ENCODE peak calls at places on chromosomes 13 and 19, in seven cellular contexts. S, A, B, V, Y, Z and O are unnamed samples.

GRCh38 chr19:16814526-16815100 is 14.6 kb upstream of the SIN3B start:
- DNase-seq in S (peak; percentile 37), A (peak; percentile 53), B (no peak), V (no peak), Y (no peak), Z (no peak), O (no peak)

GRCh38 chr19:55212447-55212846 is 3.1 kb upstream of the PTPRH start:
- DNase-seq in S (peak; percentile 17), A (no peak), B (no peak), V (peak; percentile 30), Y (no peak), Z (no peak), O (peak; percentile 40)

GRCh38 chr13:28819046-28819747 is 942 bp upstream of the MTUS2 start:
- DNase-seq in S (no peak), A (peak; percentile 30), B (no peak), V (peak; percentile 6), Y (no peak), Z (no peak), O (no peak)

GRCh38 chr19:5356918-5357317 is 16.3 kb upstream of the PTPRS start:
- DNase-seq in S (peak; percentile 64), A (no peak), B (no peak), V (no peak), Y (no peak), Z (no peak), O (no peak)

GRCh38 chr19:17332677-17333581 is 1.7 kb downstream of the ANO8 start:
- DNase-seq in S (peak; percentile 56), A (peak; percentile 58), B (no peak), V (peak; percentile 60), Y (no peak), Z (no peak), O (no peak)

GRCh38 chr19:54379187-54379678 is 14.5 kb upstream of the LAIR1 start:
- DNase-seq in S (no peak), A (no peak), B (no peak), V (no peak), Y (no peak), Z (no peak), O (no peak)

GRCh38 chr13:114235697-114236096 is 1.0 kb downstream of the CDC16 start:
- DNase-seq in S (no peak), A (no peak), B (no peak), V (peak; percentile 13), Y (no peak), Z (no peak), O (no peak)

GRCh38 chr13:99911965-99912566 is 59.5 kb downstream of the ZIC5 start:
- DNase-seq in S (no peak), A (no peak), B (no peak), V (no peak), Y (no peak), Z (no peak), O (no peak)

GRCh38 chr13:41060723-41061074 is 610 bp upstream of the WBP4 start:
- DNase-seq in S (peak; percentile 74), A (peak; percentile 81), B (no peak), V (peak; percentile 85), Y (peak; percentile 63), Z (no peak), O (peak; percentile 59)

GRCh38 chr19:3746371-3747056 is 15.0 kb downstream of the APBA3 start:
- DNase-seq in S (no peak), A (no peak), B (no peak), V (no peak), Y (no peak), Z (no peak), O (no peak)

GRCh38 chr19:610801-611505 is 21.3 kb downstream of the HCN2 start:
- DNase-seq in S (peak; percentile 93), A (peak; percentile 91), B (no peak), V (peak; percentile 29), Y (no peak), Z (peak; percentile 21), O (no peak)

GRCh38 chr13:34467450-34468083 is 474.5 kb upstream of the NBEA start:
- DNase-seq in S (no peak), A (no peak), B (no peak), V (no peak), Y (no peak), Z (no peak), O (no peak)

GRCh38 chr13:74329978-74330377 is 195.8 kb upstream of the KLF12 start:
- DNase-seq in S (peak; percentile 55), A (no peak), B (no peak), V (no peak), Y (no peak), Z (no peak), O (no peak)

GRCh38 chr19:5585461-5586299 is 17.9 kb upstream of the TINCR start:
- DNase-seq in S (no peak), A (peak; percentile 31), B (no peak), V (peak; percentile 46), Y (no peak), Z (no peak), O (no peak)

GRCh38 chr13:47094734-47095434 is 198.0 kb upstream of the HTR2A start:
- DNase-seq in S (no peak), A (no peak), B (no peak), V (no peak), Y (no peak), Z (no peak), O (no peak)

GRCh38 chr19:39301562-39301961 is 5.4 kb downstream of the IFNL1 start:
- DNase-seq in S (no peak), A (no peak), B (no peak), V (no peak), Y (no peak), Z (no peak), O (no peak)

GRCh38 chr19:16325671-16326400 is 1.2 kb downstream of the KLF2 start:
- DNase-seq in S (no peak), A (no peak), B (peak; percentile 42), V (peak; percentile 54), Y (no peak), Z (no peak), O (no peak)

GRCh38 chr13:111958612-111959395 is 108.1 kb upstream of the SOX1 start:
- DNase-seq in S (no peak), A (no peak), B (no peak), V (no peak), Y (no peak), Z (no peak), O (no peak)

GRCh38 chr19:29770653-29771052 is 41.1 kb upstream of the CCNE1 start:
- DNase-seq in S (no peak), A (no peak), B (no peak), V (no peak), Y (no peak), Z (no peak), O (no peak)

GRCh38 chr19:41531438-41532311 is 44.3 kb upstream of the CEACAM21 start:
- DNase-seq in S (peak; percentile 9), A (peak; percentile 61), B (peak; percentile 69), V (peak; percentile 97), Y (peak; percentile 64), Z (no peak), O (peak; percentile 38)

GRCh38 chr13:72384186-72384823 is 343.1 kb downstream of the MZT1 start:
- DNase-seq in S (peak; percentile 9), A (peak; percentile 27), B (no peak), V (no peak), Y (no peak), Z (no peak), O (no peak)

GRCh38 chr13:41465215-41465907 is 8.0 kb downstream of the RGCC start:
- DNase-seq in S (peak; percentile 80), A (peak; percentile 90), B (no peak), V (peak; percentile 36), Y (peak; percentile 71), Z (no peak), O (no peak)

GRCh38 chr13:51153527-51153926 is 42.5 kb upstream of the C13orf42 start:
- DNase-seq in S (no peak), A (no peak), B (no peak), V (peak; percentile 5), Y (no peak), Z (no peak), O (no peak)

GRCh38 chr19:38744906-38745305 is 632 bp upstream of the CAPN12 start:
- DNase-seq in S (no peak), A (no peak), B (no peak), V (no peak), Y (no peak), Z (no peak), O (no peak)

GRCh38 chr13:24148414-24149305 is 11.9 kb upstream of the SPATA13 start:
- DNase-seq in S (peak; percentile 98), A (peak; percentile 96), B (no peak), V (peak; percentile 45), Y (no peak), Z (no peak), O (peak; percentile 81)

GRCh38 chr13:97307882-97308624 is 85.9 kb downstream of the MBNL2 start:
- DNase-seq in S (peak; percentile 88), A (peak; percentile 54), B (no peak), V (peak; percentile 91), Y (no peak), Z (no peak), O (peak; percentile 24)

GRCh38 chr13:40193290-40194203 is 472.9 kb downstream of the FOXO1 start:
- DNase-seq in S (no peak), A (no peak), B (no peak), V (peak; percentile 83), Y (no peak), Z (no peak), O (no peak)

GRCh38 chr13:113879506-113880360 is 15.9 kb upstream of the GAS6 start:
- DNase-seq in S (peak; percentile 73), A (no peak), B (peak; percentile 2), V (no peak), Y (no peak), Z (no peak), O (no peak)

GRCh38 chr13:78595819-78596700 is 7.3 kb downstream of the POU4F1 start:
- DNase-seq in S (peak; percentile 62), A (no peak), B (no peak), V (no peak), Y (no peak), Z (no peak), O (no peak)

GRCh38 chr19:50358483-50359431 is 6.7 kb downstream of the NAPSA start:
- DNase-seq in S (no peak), A (no peak), B (peak; percentile 85), V (peak; percentile 73), Y (peak; percentile 50), Z (no peak), O (no peak)

GRCh38 chr19:33214621-33215020 is 11.0 kb downstream of the SLC7A10 start:
- DNase-seq in S (peak; percentile 25), A (peak; percentile 58), B (no peak), V (no peak), Y (no peak), Z (no peak), O (no peak)

GRCh38 chr19:15187026-15188007 is 13.5 kb downstream of the NOTCH3 start:
- DNase-seq in S (no peak), A (no peak), B (no peak), V (no peak), Y (no peak), Z (no peak), O (peak; percentile 22)

GRCh38 chr13:51207881-51208280 is 14.3 kb upstream of the FAM124A start:
- DNase-seq in S (no peak), A (no peak), B (no peak), V (no peak), Y (no peak), Z (no peak), O (no peak)

GRCh38 chr13:112346899-112347229 is 29.3 kb upstream of the SPACA7 start:
- DNase-seq in S (no peak), A (no peak), B (no peak), V (no peak), Y (no peak), Z (no peak), O (no peak)

GRCh38 chr13:20395061-20395916 is 130.4 kb downstream of the CRYL1 start:
- DNase-seq in S (peak; percentile 57), A (no peak), B (no peak), V (no peak), Y (no peak), Z (no peak), O (no peak)

GRCh38 chr19:47073574-47073973 is 25.1 kb upstream of the TMEM160 start:
- DNase-seq in S (no peak), A (no peak), B (no peak), V (no peak), Y (no peak), Z (no peak), O (no peak)

GRCh38 chr13:51494151-51494550 is 41.3 kb upstream of the INTS6 start:
- DNase-seq in S (no peak), A (peak; percentile 74), B (no peak), V (no peak), Y (no peak), Z (no peak), O (no peak)

GRCh38 chr13:113448885-113449692 is 4.2 kb downstream of the ADPRHL1 start:
- DNase-seq in S (no peak), A (no peak), B (no peak), V (peak; percentile 66), Y (peak; percentile 10), Z (peak; percentile 92), O (peak; percentile 85)